ENCODE peak calls at places on chromosome 7, in seven cellular contexts. X is lower lobe of right lung; E is GM13977; D is NCI-H1092; V is neural progenitor cell; Z is activated CD4-positive, alpha-beta T cell treated with anti-CD3 and anti-CD28 coated beads for 24 hours; M is EH. K is an unnamed sample.

GRCh38 chr7:30184804-30185487 is 50.2 kb downstream of the MTURN start:
- DNase-seq in X (no peak), M (no peak), D (no peak), Z (no peak), E (no peak), V (no peak), K (no peak)

GRCh38 chr7:158351481-158351880 is 236.1 kb downstream of the PTPRN2 start:
- DNase-seq in X (no peak), V (no peak), Z (no peak), E (no peak), M (no peak), D (no peak), K (no peak)

GRCh38 chr7:141551080-141551772 is at the start of gene AGK:
- DNase-seq in X (peak; percentile 78), Z (peak; percentile 63), V (peak; percentile 87), E (peak; percentile 88), D (peak; percentile 84), M (peak; percentile 77), K (peak; percentile 90)

GRCh38 chr7:93178213-93178612 is 30.0 kb upstream of the SAMD9L start:
- DNase-seq in E (no peak), Z (no peak), D (peak; percentile 18), M (peak; percentile 31), V (no peak), X (no peak), K (peak; percentile 46)

GRCh38 chr7:120725376-120726039 is 132.4 kb downstream of the TSPAN12 start:
- DNase-seq in E (peak; percentile 14), M (peak; percentile 21), X (no peak), D (peak; percentile 54), Z (no peak), V (peak; percentile 72), K (peak; percentile 76)

GRCh38 chr7:100561491-100562194 is 12.1 kb downstream of the SAP25 start:
- DNase-seq in V (no peak), Z (no peak), X (no peak), M (no peak), E (no peak), D (no peak), K (no peak)

GRCh38 chr7:75984130-75985008 is 10.0 kb downstream of the TMEM120A start:
- DNase-seq in M (no peak), V (no peak), D (no peak), E (no peak), X (no peak), Z (no peak), K (no peak)

GRCh38 chr7:70710651-70711050 is 421.3 kb upstream of the GALNT17 start:
- DNase-seq in E (no peak), X (no peak), D (no peak), M (no peak), V (no peak), Z (no peak), K (no peak)

GRCh38 chr7:130998993-130999602 is 265.1 kb upstream of the KLF14 start:
- DNase-seq in M (peak; percentile 21), V (no peak), X (no peak), Z (no peak), E (no peak), D (no peak), K (no peak)

K was measured in adipocyte.